ENCODE peak calls at places on chromosomes 13 and 19, in nine cellular contexts. P is EL; Q is A172; B is pancreas; F is fibroblast of mammary gland; X is NCI-H2029; D is stimulated activated naive CD8-positive, alpha-beta T cell treated with anti-CD3 and anti-CD28 coated beads, Interleukin-15, Interleukin-2, amounts not matched to agents 100 U/mL and 50 U/mL, for 24 hours; N is activated gamma-delta T cell treated with anti-CD3 and anti-CD28 coated beads, Interleukin-2, amount 50 U/mL, for 16 hours; Y is HCT116. A is an unnamed sample.

GRCh38 chr19:996051-996838 is 4.0 kb upstream of the GRIN3B start:
- DNase-seq in N (peak), B (no peak), Q (no peak), F (peak), X (no peak), D (peak), P (peak), Y (no peak), A (peak)

GRCh38 chr13:75421987-75422386 is 60.0 kb downstream of the TBC1D4 start:
- DNase-seq in B (no peak), N (no peak), D (no peak), Q (no peak), Y (no peak), P (no peak), F (peak), X (no peak), A (no peak)

GRCh38 chr13:95564948-95565347 is 12.4 kb downstream of the CLDN10 start:
- DNase-seq in B (no peak), Y (no peak), Q (peak), N (no peak), X (no peak), P (peak), D (no peak), F (peak), A (no peak)

GRCh38 chr19:38544569-38545315 is 73.0 kb downstream of the MAP4K1 start:
- DNase-seq in Y (peak), B (no peak), P (peak), N (no peak), X (peak), D (no peak), Q (peak), F (no peak), A (no peak)

GRCh38 chr19:53328967-53329366 is 4.6 kb upstream of the ZNF845 start:
- DNase-seq in P (no peak), Y (no peak), B (peak), X (no peak), N (no peak), F (peak), Q (no peak), D (no peak), A (peak)

GRCh38 chr13:19927117-19927734 is 31.3 kb upstream of the ZMYM2 start:
- DNase-seq in F (peak), X (no peak), Y (peak), N (no peak), B (no peak), Q (peak), D (no peak), P (peak), A (no peak)

GRCh38 chr13:37747071-37747612 is 122.4 kb downstream of the TRPC4 start:
- DNase-seq in X (no peak), B (no peak), N (no peak), Y (no peak), F (peak), Q (peak), P (peak), D (no peak), A (no peak)

GRCh38 chr13:38166121-38166520 is 183.5 kb upstream of the UFM1 start:
- DNase-seq in B (no peak), N (no peak), P (peak), X (no peak), F (peak), Q (no peak), D (no peak), Y (no peak), A (no peak)